ENCODE peak calls at places on chromosomes 1 and 21, in six cellular contexts. D is stimulated activated CD4-positive, alpha-beta T cell treated with anti-CD3 and anti-CD28 coated beads, Interleukin-1b, Interleukin-23, amount 100 ng/mL, for 4 hours; I is A172; R is iris pigment epithelial cell; A is dermis microvascular lymphatic vessel endothelial cell; M is heart left ventricle. P is an unnamed sample.

GRCh38 chr1:159088050-159088449 is 11.5 kb upstream of the AIM2 start:
- DNase-seq in M (no peak), I (peak), R (peak), A (no peak), D (no peak), P (no peak)

GRCh38 chr1:16236495-16237342 is at the start of gene CPLANE2:
- DNase-seq in I (peak), R (peak), A (peak), D (peak), M (peak), P (peak)

GRCh38 chr21:16193758-16194606 is 464.2 kb downstream of the USP25 start:
- DNase-seq in M (peak), R (peak), I (peak), A (peak), D (no peak), P (no peak)

GRCh38 chr1:10986525-10986890 is 25.9 kb upstream of the TARDBP start:
- DNase-seq in I (no peak), A (no peak), D (no peak), M (no peak), R (no peak), P (no peak)

GRCh38 chr1:68542586-68542985 is 45.7 kb upstream of the DEPDC1 start:
- DNase-seq in M (no peak), D (no peak), R (peak), A (no peak), I (peak), P (no peak)

GRCh38 chr1:161220002-161220401 is 3.4 kb downstream of the APOA2 start:
- DNase-seq in D (no peak), R (no peak), A (no peak), I (no peak), M (no peak), P (no peak)

GRCh38 chr1:25103180-25103790 is 129.0 kb downstream of the SYF2 start:
- DNase-seq in M (no peak), D (no peak), A (no peak), I (no peak), R (no peak), P (no peak)

GRCh38 chr1:76153856-76154212 is 79.3 kb downstream of the ST6GALNAC3 start:
- DNase-seq in M (no peak), I (no peak), R (no peak), A (no peak), D (no peak), P (no peak)

GRCh38 chr21:34603002-34603709 is 11.8 kb downstream of the RCAN1 start:
- DNase-seq in A (peak), D (peak), I (peak), R (peak), M (peak), P (peak)

GRCh38 chr21:43721225-43721605 is 2.3 kb downstream of the PDXK start:
- DNase-seq in M (no peak), R (no peak), D (no peak), A (no peak), I (no peak), P (no peak)

GRCh38 chr1:152942161-152942560 is 4.8 kb upstream of the SPRR5 start:
- DNase-seq in I (no peak), R (no peak), A (no peak), M (no peak), D (no peak), P (no peak)

GRCh38 chr1:97870574-97870973 is 50.3 kb downstream of the DPYD start:
- DNase-seq in D (no peak), R (no peak), I (no peak), M (no peak), A (no peak), P (no peak)

GRCh38 chr1:20614130-20614579 is 19.1 kb upstream of the PINK1 start:
- DNase-seq in D (no peak), M (no peak), I (no peak), A (no peak), R (no peak), P (no peak)

GRCh38 chr1:5903031-5903430 is 89.2 kb downstream of the NPHP4 start:
- DNase-seq in D (no peak), M (no peak), A (no peak), I (no peak), R (no peak), P (no peak)

GRCh38 chr1:44354840-44355581 is at the start of gene ERI3:
- DNase-seq in M (peak), R (peak), I (peak), D (peak), A (peak), P (peak)

GRCh38 chr1:159868766-159869165 is 6.3 kb upstream of the VSIG8 start:
- DNase-seq in M (no peak), D (no peak), A (no peak), I (no peak), R (no peak), P (no peak)

GRCh38 chr1:193763313-193763712 is 576.9 kb upstream of the B3GALT2 start:
- DNase-seq in M (no peak), D (no peak), R (peak), I (peak), A (peak), P (no peak)

GRCh38 chr1:99728494-99729235 is 37.8 kb downstream of the FRRS1 start:
- DNase-seq in R (peak), M (no peak), A (peak), D (no peak), I (peak), P (no peak)

GRCh38 chr1:93275634-93276295 is 69.9 kb upstream of the DR1 start:
- DNase-seq in D (no peak), M (no peak), R (no peak), I (no peak), A (no peak), P (no peak)

GRCh38 chr1:39679821-39680220 is 7.9 kb upstream of the NT5C1A start:
- DNase-seq in A (no peak), M (no peak), R (no peak), D (no peak), I (no peak), P (no peak)

GRCh38 chr1:159339517-159339916 is 37.4 kb downstream of the FCER1A start:
- DNase-seq in A (no peak), R (peak), D (no peak), I (peak), M (no peak), P (no peak)

GRCh38 chr1:89844236-89844807 is 23.5 kb downstream of the LRRC8D start:
- DNase-seq in A (no peak), R (peak), D (peak), M (no peak), I (no peak), P (no peak)

GRCh38 chr1:63442141-63442475 is 74.7 kb downstream of the ALG6 start:
- DNase-seq in I (no peak), R (peak), D (no peak), A (no peak), M (no peak), P (no peak)

GRCh38 chr1:180173952-180174351 is 19.3 kb downstream of the QSOX1 start:
- DNase-seq in M (peak), D (no peak), R (no peak), A (no peak), I (no peak), P (no peak)

GRCh38 chr1:212498243-212498642 is 65.5 kb downstream of the NENF start:
- DNase-seq in M (no peak), A (no peak), D (no peak), R (peak), I (peak), P (no peak)